ENCODE peak calls at places on chromosome 17, in nine cellular contexts. One of them, this sample, is unnamed.
A peak's percentile ranks its signal among the peaks of the same experiment; 100 is the strongest.

GRCh38 chr17:7351665-7352558 is at the start of gene KCTD11:
- DNase-seq in stimulated activated CD4-positive, alpha-beta T cell treated with anti-CD3 and anti-CD28 coated beads, Interleukin-4, amount 100 ng/mL, for 1 hour: peak; percentile 68
- DNase-seq in germinal center: peak; percentile 79
- DNase-seq in NCI-H460: peak; percentile 88
- DNase-seq in T47D: peak; percentile 89
- DNase-seq in T-helper 2 cell: peak; percentile 56
- DNase-seq in fibroblast of mammary gland: peak; percentile 84
- DNase-seq in stimulated activated naive B cell treated with anti-CD40 and anti-IgM and Interleukin-4, amounts not matched to agents 10 μg/mL and 1 μg/mL and 100 μg/mL, for 72 hours: peak; percentile 81
- DNase-seq in NCI-H1694 treated with DMSO at 0.1 percent for 48 hours: no peak
- DNase-seq in this sample: peak; percentile 46

GRCh38 chr17:9821921-9822320 is at the start of gene GSG1L2:
- DNase-seq in stimulated activated CD4-positive, alpha-beta T cell treated with anti-CD3 and anti-CD28 coated beads, Interleukin-4, amount 100 ng/mL, for 1 hour: no peak
- DNase-seq in germinal center: no peak
- DNase-seq in NCI-H460: no peak
- DNase-seq in T47D: no peak
- DNase-seq in T-helper 2 cell: no peak
- DNase-seq in fibroblast of mammary gland: no peak
- DNase-seq in stimulated activated naive B cell treated with anti-CD40 and anti-IgM and Interleukin-4, amounts not matched to agents 10 μg/mL and 1 μg/mL and 100 μg/mL, for 72 hours: no peak
- DNase-seq in NCI-H1694 treated with DMSO at 0.1 percent for 48 hours: no peak
- DNase-seq in this sample: no peak

GRCh38 chr17:59331929-59332889 is 754 bp downstream of the YPEL2 start:
- DNase-seq in stimulated activated CD4-positive, alpha-beta T cell treated with anti-CD3 and anti-CD28 coated beads, Interleukin-4, amount 100 ng/mL, for 1 hour: peak; percentile 32
- DNase-seq in germinal center: peak; percentile 29
- DNase-seq in NCI-H460: no peak
- DNase-seq in T47D: no peak
- DNase-seq in T-helper 2 cell: no peak
- DNase-seq in fibroblast of mammary gland: no peak
- DNase-seq in stimulated activated naive B cell treated with anti-CD40 and anti-IgM and Interleukin-4, amounts not matched to agents 10 μg/mL and 1 μg/mL and 100 μg/mL, for 72 hours: peak; percentile 20
- DNase-seq in NCI-H1694 treated with DMSO at 0.1 percent for 48 hours: no peak
- DNase-seq in this sample: no peak

GRCh38 chr17:30092886-30093285 is 23.7 kb upstream of the NSRP1 start:
- DNase-seq in stimulated activated CD4-positive, alpha-beta T cell treated with anti-CD3 and anti-CD28 coated beads, Interleukin-4, amount 100 ng/mL, for 1 hour: no peak
- DNase-seq in germinal center: no peak
- DNase-seq in NCI-H460: no peak
- DNase-seq in T47D: no peak
- DNase-seq in T-helper 2 cell: no peak
- DNase-seq in fibroblast of mammary gland: no peak
- DNase-seq in stimulated activated naive B cell treated with anti-CD40 and anti-IgM and Interleukin-4, amounts not matched to agents 10 μg/mL and 1 μg/mL and 100 μg/mL, for 72 hours: no peak
- DNase-seq in NCI-H1694 treated with DMSO at 0.1 percent for 48 hours: no peak
- DNase-seq in this sample: no peak

GRCh38 chr17:68491381-68491849 is 20.8 kb upstream of the PRKAR1A start:
- DNase-seq in stimulated activated CD4-positive, alpha-beta T cell treated with anti-CD3 and anti-CD28 coated beads, Interleukin-4, amount 100 ng/mL, for 1 hour: no peak
- DNase-seq in germinal center: peak; percentile 41
- DNase-seq in NCI-H460: no peak
- DNase-seq in T47D: no peak
- DNase-seq in T-helper 2 cell: no peak
- DNase-seq in fibroblast of mammary gland: no peak
- DNase-seq in stimulated activated naive B cell treated with anti-CD40 and anti-IgM and Interleukin-4, amounts not matched to agents 10 μg/mL and 1 μg/mL and 100 μg/mL, for 72 hours: peak; percentile 44
- DNase-seq in NCI-H1694 treated with DMSO at 0.1 percent for 48 hours: no peak
- DNase-seq in this sample: no peak

GRCh38 chr17:13513039-13513405 is 88.7 kb downstream of the HS3ST3A1 start:
- DNase-seq in stimulated activated CD4-positive, alpha-beta T cell treated with anti-CD3 and anti-CD28 coated beads, Interleukin-4, amount 100 ng/mL, for 1 hour: no peak
- DNase-seq in germinal center: no peak
- DNase-seq in NCI-H460: no peak
- DNase-seq in T47D: no peak
- DNase-seq in T-helper 2 cell: no peak
- DNase-seq in fibroblast of mammary gland: peak; percentile 72
- DNase-seq in stimulated activated naive B cell treated with anti-CD40 and anti-IgM and Interleukin-4, amounts not matched to agents 10 μg/mL and 1 μg/mL and 100 μg/mL, for 72 hours: no peak
- DNase-seq in NCI-H1694 treated with DMSO at 0.1 percent for 48 hours: no peak
- DNase-seq in this sample: no peak

GRCh38 chr17:77475012-77475976 is 334.5 kb downstream of the SEC14L1 start:
- DNase-seq in stimulated activated CD4-positive, alpha-beta T cell treated with anti-CD3 and anti-CD28 coated beads, Interleukin-4, amount 100 ng/mL, for 1 hour: peak; percentile 74
- DNase-seq in germinal center: no peak
- DNase-seq in NCI-H460: no peak
- DNase-seq in T47D: no peak
- DNase-seq in T-helper 2 cell: no peak
- DNase-seq in fibroblast of mammary gland: peak; percentile 91
- DNase-seq in stimulated activated naive B cell treated with anti-CD40 and anti-IgM and Interleukin-4, amounts not matched to agents 10 μg/mL and 1 μg/mL and 100 μg/mL, for 72 hours: peak; percentile 59
- DNase-seq in NCI-H1694 treated with DMSO at 0.1 percent for 48 hours: no peak
- DNase-seq in this sample: no peak

GRCh38 chr17:32527146-32527545 is 40.4 kb downstream of the CDK5R1 start:
- DNase-seq in stimulated activated CD4-positive, alpha-beta T cell treated with anti-CD3 and anti-CD28 coated beads, Interleukin-4, amount 100 ng/mL, for 1 hour: no peak
- DNase-seq in germinal center: no peak
- DNase-seq in NCI-H460: no peak
- DNase-seq in T47D: no peak
- DNase-seq in T-helper 2 cell: no peak
- DNase-seq in fibroblast of mammary gland: no peak
- DNase-seq in stimulated activated naive B cell treated with anti-CD40 and anti-IgM and Interleukin-4, amounts not matched to agents 10 μg/mL and 1 μg/mL and 100 μg/mL, for 72 hours: no peak
- DNase-seq in NCI-H1694 treated with DMSO at 0.1 percent for 48 hours: no peak
- DNase-seq in this sample: no peak

GRCh38 chr17:1073241-1073962 is 76.5 kb downstream of the TIMM22 start:
- DNase-seq in stimulated activated CD4-positive, alpha-beta T cell treated with anti-CD3 and anti-CD28 coated beads, Interleukin-4, amount 100 ng/mL, for 1 hour: no peak
- DNase-seq in germinal center: no peak
- DNase-seq in NCI-H460: no peak
- DNase-seq in T47D: no peak
- DNase-seq in T-helper 2 cell: no peak
- DNase-seq in fibroblast of mammary gland: no peak
- DNase-seq in stimulated activated naive B cell treated with anti-CD40 and anti-IgM and Interleukin-4, amounts not matched to agents 10 μg/mL and 1 μg/mL and 100 μg/mL, for 72 hours: no peak
- DNase-seq in NCI-H1694 treated with DMSO at 0.1 percent for 48 hours: no peak
- DNase-seq in this sample: no peak

GRCh38 chr17:75639771-75640555 is 6.7 kb downstream of the SMIM5 start:
- DNase-seq in stimulated activated CD4-positive, alpha-beta T cell treated with anti-CD3 and anti-CD28 coated beads, Interleukin-4, amount 100 ng/mL, for 1 hour: no peak
- DNase-seq in germinal center: no peak
- DNase-seq in NCI-H460: no peak
- DNase-seq in T47D: peak; percentile 72
- DNase-seq in T-helper 2 cell: no peak
- DNase-seq in fibroblast of mammary gland: no peak
- DNase-seq in stimulated activated naive B cell treated with anti-CD40 and anti-IgM and Interleukin-4, amounts not matched to agents 10 μg/mL and 1 μg/mL and 100 μg/mL, for 72 hours: no peak
- DNase-seq in NCI-H1694 treated with DMSO at 0.1 percent for 48 hours: no peak
- DNase-seq in this sample: no peak

GRCh38 chr17:55208078-55208812 is 56.5 kb upstream of the HLF start:
- DNase-seq in stimulated activated CD4-positive, alpha-beta T cell treated with anti-CD3 and anti-CD28 coated beads, Interleukin-4, amount 100 ng/mL, for 1 hour: no peak
- DNase-seq in germinal center: no peak
- DNase-seq in NCI-H460: no peak
- DNase-seq in T47D: no peak
- DNase-seq in T-helper 2 cell: no peak
- DNase-seq in fibroblast of mammary gland: no peak
- DNase-seq in stimulated activated naive B cell treated with anti-CD40 and anti-IgM and Interleukin-4, amounts not matched to agents 10 μg/mL and 1 μg/mL and 100 μg/mL, for 72 hours: no peak
- DNase-seq in NCI-H1694 treated with DMSO at 0.1 percent for 48 hours: no peak
- DNase-seq in this sample: no peak

GRCh38 chr17:8041249-8041928 is 2.5 kb downstream of the ALOX15B start:
- DNase-seq in stimulated activated CD4-positive, alpha-beta T cell treated with anti-CD3 and anti-CD28 coated beads, Interleukin-4, amount 100 ng/mL, for 1 hour: peak; percentile 42
- DNase-seq in germinal center: peak; percentile 48
- DNase-seq in NCI-H460: peak; percentile 36
- DNase-seq in T47D: peak; percentile 53
- DNase-seq in T-helper 2 cell: no peak
- DNase-seq in fibroblast of mammary gland: peak; percentile 95
- DNase-seq in stimulated activated naive B cell treated with anti-CD40 and anti-IgM and Interleukin-4, amounts not matched to agents 10 μg/mL and 1 μg/mL and 100 μg/mL, for 72 hours: no peak
- DNase-seq in NCI-H1694 treated with DMSO at 0.1 percent for 48 hours: peak; percentile 79
- DNase-seq in this sample: no peak

GRCh38 chr17:27977751-27978688 is 64.5 kb upstream of the NLK start:
- DNase-seq in stimulated activated CD4-positive, alpha-beta T cell treated with anti-CD3 and anti-CD28 coated beads, Interleukin-4, amount 100 ng/mL, for 1 hour: no peak
- DNase-seq in germinal center: no peak
- DNase-seq in NCI-H460: no peak
- DNase-seq in T47D: no peak
- DNase-seq in T-helper 2 cell: no peak
- DNase-seq in fibroblast of mammary gland: peak; percentile 28
- DNase-seq in stimulated activated naive B cell treated with anti-CD40 and anti-IgM and Interleukin-4, amounts not matched to agents 10 μg/mL and 1 μg/mL and 100 μg/mL, for 72 hours: no peak
- DNase-seq in NCI-H1694 treated with DMSO at 0.1 percent for 48 hours: peak; percentile 62
- DNase-seq in this sample: no peak

GRCh38 chr17:8757189-8757588 is 1.2 kb downstream of the SPDYE4 start:
- DNase-seq in stimulated activated CD4-positive, alpha-beta T cell treated with anti-CD3 and anti-CD28 coated beads, Interleukin-4, amount 100 ng/mL, for 1 hour: no peak
- DNase-seq in germinal center: no peak
- DNase-seq in NCI-H460: no peak
- DNase-seq in T47D: no peak
- DNase-seq in T-helper 2 cell: no peak
- DNase-seq in fibroblast of mammary gland: no peak
- DNase-seq in stimulated activated naive B cell treated with anti-CD40 and anti-IgM and Interleukin-4, amounts not matched to agents 10 μg/mL and 1 μg/mL and 100 μg/mL, for 72 hours: no peak
- DNase-seq in NCI-H1694 treated with DMSO at 0.1 percent for 48 hours: no peak
- DNase-seq in this sample: no peak

GRCh38 chr17:59810894-59811153 is 81.9 kb downstream of the TUBD1 start:
- DNase-seq in stimulated activated CD4-positive, alpha-beta T cell treated with anti-CD3 and anti-CD28 coated beads, Interleukin-4, amount 100 ng/mL, for 1 hour: no peak
- DNase-seq in germinal center: no peak
- DNase-seq in NCI-H460: no peak
- DNase-seq in T47D: no peak
- DNase-seq in T-helper 2 cell: no peak
- DNase-seq in fibroblast of mammary gland: no peak
- DNase-seq in stimulated activated naive B cell treated with anti-CD40 and anti-IgM and Interleukin-4, amounts not matched to agents 10 μg/mL and 1 μg/mL and 100 μg/mL, for 72 hours: no peak
- DNase-seq in NCI-H1694 treated with DMSO at 0.1 percent for 48 hours: no peak
- DNase-seq in this sample: no peak

GRCh38 chr17:41763327-41763726 is 23.2 kb downstream of the JUP start:
- DNase-seq in stimulated activated CD4-positive, alpha-beta T cell treated with anti-CD3 and anti-CD28 coated beads, Interleukin-4, amount 100 ng/mL, for 1 hour: no peak
- DNase-seq in germinal center: no peak
- DNase-seq in NCI-H460: no peak
- DNase-seq in T47D: no peak
- DNase-seq in T-helper 2 cell: no peak
- DNase-seq in fibroblast of mammary gland: no peak
- DNase-seq in stimulated activated naive B cell treated with anti-CD40 and anti-IgM and Interleukin-4, amounts not matched to agents 10 μg/mL and 1 μg/mL and 100 μg/mL, for 72 hours: no peak
- DNase-seq in NCI-H1694 treated with DMSO at 0.1 percent for 48 hours: no peak
- DNase-seq in this sample: no peak

GRCh38 chr17:73323622-73324455 is 12.0 kb upstream of the CDC42EP4 start:
- DNase-seq in stimulated activated CD4-positive, alpha-beta T cell treated with anti-CD3 and anti-CD28 coated beads, Interleukin-4, amount 100 ng/mL, for 1 hour: no peak
- DNase-seq in germinal center: no peak
- DNase-seq in NCI-H460: no peak
- DNase-seq in T47D: no peak
- DNase-seq in T-helper 2 cell: no peak
- DNase-seq in fibroblast of mammary gland: peak; percentile 62
- DNase-seq in stimulated activated naive B cell treated with anti-CD40 and anti-IgM and Interleukin-4, amounts not matched to agents 10 μg/mL and 1 μg/mL and 100 μg/mL, for 72 hours: no peak
- DNase-seq in NCI-H1694 treated with DMSO at 0.1 percent for 48 hours: no peak
- DNase-seq in this sample: no peak

GRCh38 chr17:58005031-58005727 is 1.9 kb downstream of the SRSF1 start:
- DNase-seq in stimulated activated CD4-positive, alpha-beta T cell treated with anti-CD3 and anti-CD28 coated beads, Interleukin-4, amount 100 ng/mL, for 1 hour: no peak
- DNase-seq in germinal center: no peak
- DNase-seq in NCI-H460: no peak
- DNase-seq in T47D: no peak
- DNase-seq in T-helper 2 cell: no peak
- DNase-seq in fibroblast of mammary gland: no peak
- DNase-seq in stimulated activated naive B cell treated with anti-CD40 and anti-IgM and Interleukin-4, amounts not matched to agents 10 μg/mL and 1 μg/mL and 100 μg/mL, for 72 hours: no peak
- DNase-seq in NCI-H1694 treated with DMSO at 0.1 percent for 48 hours: no peak
- DNase-seq in this sample: no peak

GRCh38 chr17:40350410-40351184 is 13.9 kb downstream of the GJD3 start:
- DNase-seq in stimulated activated CD4-positive, alpha-beta T cell treated with anti-CD3 and anti-CD28 coated beads, Interleukin-4, amount 100 ng/mL, for 1 hour: no peak
- DNase-seq in germinal center: no peak
- DNase-seq in NCI-H460: no peak
- DNase-seq in T47D: no peak
- DNase-seq in T-helper 2 cell: no peak
- DNase-seq in fibroblast of mammary gland: peak; percentile 35
- DNase-seq in stimulated activated naive B cell treated with anti-CD40 and anti-IgM and Interleukin-4, amounts not matched to agents 10 μg/mL and 1 μg/mL and 100 μg/mL, for 72 hours: no peak
- DNase-seq in NCI-H1694 treated with DMSO at 0.1 percent for 48 hours: peak; percentile 60
- DNase-seq in this sample: no peak

GRCh38 chr17:66417300-66417719 is 114.9 kb downstream of the PRKCA start:
- DNase-seq in stimulated activated CD4-positive, alpha-beta T cell treated with anti-CD3 and anti-CD28 coated beads, Interleukin-4, amount 100 ng/mL, for 1 hour: no peak
- DNase-seq in germinal center: no peak
- DNase-seq in NCI-H460: no peak
- DNase-seq in T47D: no peak
- DNase-seq in T-helper 2 cell: no peak
- DNase-seq in fibroblast of mammary gland: no peak
- DNase-seq in stimulated activated naive B cell treated with anti-CD40 and anti-IgM and Interleukin-4, amounts not matched to agents 10 μg/mL and 1 μg/mL and 100 μg/mL, for 72 hours: no peak
- DNase-seq in NCI-H1694 treated with DMSO at 0.1 percent for 48 hours: no peak
- DNase-seq in this sample: no peak

GRCh38 chr17:79948918-79949645 is 86.6 kb downstream of the TBC1D16 start:
- DNase-seq in stimulated activated CD4-positive, alpha-beta T cell treated with anti-CD3 and anti-CD28 coated beads, Interleukin-4, amount 100 ng/mL, for 1 hour: no peak
- DNase-seq in germinal center: no peak
- DNase-seq in NCI-H460: no peak
- DNase-seq in T47D: no peak
- DNase-seq in T-helper 2 cell: peak; percentile 3
- DNase-seq in fibroblast of mammary gland: no peak
- DNase-seq in stimulated activated naive B cell treated with anti-CD40 and anti-IgM and Interleukin-4, amounts not matched to agents 10 μg/mL and 1 μg/mL and 100 μg/mL, for 72 hours: no peak
- DNase-seq in NCI-H1694 treated with DMSO at 0.1 percent for 48 hours: peak; percentile 24
- DNase-seq in this sample: no peak

GRCh38 chr17:44222112-44222869 is 2.8 kb upstream of the UBTF start:
- DNase-seq in stimulated activated CD4-positive, alpha-beta T cell treated with anti-CD3 and anti-CD28 coated beads, Interleukin-4, amount 100 ng/mL, for 1 hour: peak; percentile 43
- DNase-seq in germinal center: peak; percentile 61
- DNase-seq in NCI-H460: peak; percentile 58
- DNase-seq in T47D: peak; percentile 84
- DNase-seq in T-helper 2 cell: no peak
- DNase-seq in fibroblast of mammary gland: peak; percentile 89
- DNase-seq in stimulated activated naive B cell treated with anti-CD40 and anti-IgM and Interleukin-4, amounts not matched to agents 10 μg/mL and 1 μg/mL and 100 μg/mL, for 72 hours: peak; percentile 48
- DNase-seq in NCI-H1694 treated with DMSO at 0.1 percent for 48 hours: peak; percentile 80
- DNase-seq in this sample: no peak

GRCh38 chr17:7438050-7438614 is 1.2 kb upstream of the FGF11 start:
- DNase-seq in stimulated activated CD4-positive, alpha-beta T cell treated with anti-CD3 and anti-CD28 coated beads, Interleukin-4, amount 100 ng/mL, for 1 hour: peak; percentile 73
- DNase-seq in germinal center: peak; percentile 36
- DNase-seq in NCI-H460: no peak
- DNase-seq in T47D: no peak
- DNase-seq in T-helper 2 cell: no peak
- DNase-seq in fibroblast of mammary gland: no peak
- DNase-seq in stimulated activated naive B cell treated with anti-CD40 and anti-IgM and Interleukin-4, amounts not matched to agents 10 μg/mL and 1 μg/mL and 100 μg/mL, for 72 hours: no peak
- DNase-seq in NCI-H1694 treated with DMSO at 0.1 percent for 48 hours: peak; percentile 51
- DNase-seq in this sample: no peak

GRCh38 chr17:56752263-56752662 is 81.5 kb downstream of the C17orf67 start:
- DNase-seq in stimulated activated CD4-positive, alpha-beta T cell treated with anti-CD3 and anti-CD28 coated beads, Interleukin-4, amount 100 ng/mL, for 1 hour: no peak
- DNase-seq in germinal center: no peak
- DNase-seq in NCI-H460: no peak
- DNase-seq in T47D: no peak
- DNase-seq in T-helper 2 cell: no peak
- DNase-seq in fibroblast of mammary gland: peak; percentile 10
- DNase-seq in stimulated activated naive B cell treated with anti-CD40 and anti-IgM and Interleukin-4, amounts not matched to agents 10 μg/mL and 1 μg/mL and 100 μg/mL, for 72 hours: no peak
- DNase-seq in NCI-H1694 treated with DMSO at 0.1 percent for 48 hours: peak; percentile 19
- DNase-seq in this sample: no peak

GRCh38 chr17:58508341-58509067 is 5.9 kb downstream of the MTMR4 start:
- DNase-seq in stimulated activated CD4-positive, alpha-beta T cell treated with anti-CD3 and anti-CD28 coated beads, Interleukin-4, amount 100 ng/mL, for 1 hour: no peak
- DNase-seq in germinal center: no peak
- DNase-seq in NCI-H460: no peak
- DNase-seq in T47D: no peak
- DNase-seq in T-helper 2 cell: no peak
- DNase-seq in fibroblast of mammary gland: no peak
- DNase-seq in stimulated activated naive B cell treated with anti-CD40 and anti-IgM and Interleukin-4, amounts not matched to agents 10 μg/mL and 1 μg/mL and 100 μg/mL, for 72 hours: no peak
- DNase-seq in NCI-H1694 treated with DMSO at 0.1 percent for 48 hours: no peak
- DNase-seq in this sample: no peak

GRCh38 chr17:39213852-39214251 is 11.9 kb downstream of the STAC2 start:
- DNase-seq in stimulated activated CD4-positive, alpha-beta T cell treated with anti-CD3 and anti-CD28 coated beads, Interleukin-4, amount 100 ng/mL, for 1 hour: no peak
- DNase-seq in germinal center: no peak
- DNase-seq in NCI-H460: no peak
- DNase-seq in T47D: no peak
- DNase-seq in T-helper 2 cell: no peak
- DNase-seq in fibroblast of mammary gland: no peak
- DNase-seq in stimulated activated naive B cell treated with anti-CD40 and anti-IgM and Interleukin-4, amounts not matched to agents 10 μg/mL and 1 μg/mL and 100 μg/mL, for 72 hours: no peak
- DNase-seq in NCI-H1694 treated with DMSO at 0.1 percent for 48 hours: no peak
- DNase-seq in this sample: no peak

This sample was measured in LNCaP clone FGC.